ENCODE peak calls at places on chromosomes 6 and 20, in eight cellular contexts. A is activated CD4-positive, alpha-beta T cell treated with anti-CD3 and anti-CD28 coated beads, Interleukin-2, amount 50 U/mL, for 24 hours; B is activated naive CD4-positive, alpha-beta T cell treated with anti-CD3 and anti-CD28 coated beads, Interleukin-2, amount 50 U/mL, for 16 hours; D is CD4-positive, alpha-beta T cell; L is left colon; W is M059J; T is adrenal gland; G is pancreas. H is an unnamed sample.

GRCh38 chr6:90478278-90478677 is 108.6 kb downstream of the MAP3K7 start:
- DNase-seq in B (peak), L (no peak), D (no peak), W (no peak), G (no peak), T (no peak), A (no peak), H (no peak)

GRCh38 chr20:38728911-38729642 is 4.8 kb downstream of the SLC32A1 start:
- DNase-seq in G (no peak), A (no peak), L (no peak), B (peak), T (no peak), W (no peak), D (no peak), H (no peak)

GRCh38 chr6:470051-470900 is 78.7 kb downstream of the IRF4 start:
- DNase-seq in L (no peak), T (no peak), G (no peak), D (no peak), B (no peak), A (no peak), W (no peak), H (no peak)

GRCh38 chr6:31464252-31465184 is 33.4 kb upstream of the MICB start:
- DNase-seq in G (no peak), A (no peak), L (no peak), B (no peak), T (no peak), D (no peak), W (no peak), H (no peak)

GRCh38 chr20:24648481-24648880 is 179.1 kb downstream of the SYNDIG1 start:
- DNase-seq in T (no peak), L (no peak), A (no peak), G (no peak), W (no peak), B (no peak), D (no peak), H (no peak)

GRCh38 chr6:55916188-55916587 is 40.8 kb upstream of the BMP5 start:
- DNase-seq in T (no peak), L (no peak), A (no peak), W (peak), B (no peak), G (no peak), D (no peak), H (no peak)

GRCh38 chr20:3477861-3478544 is 7.2 kb downstream of the ATRN start:
- DNase-seq in G (no peak), A (no peak), B (no peak), D (no peak), L (no peak), W (no peak), T (no peak), H (no peak)

GRCh38 chr6:166932616-166933015 is 23.7 kb downstream of the RNASET2 start:
- DNase-seq in A (no peak), L (no peak), G (no peak), D (no peak), W (no peak), B (no peak), T (no peak), H (no peak)

GRCh38 chr6:82385546-82385945 is 21.9 kb downstream of the TPBG start:
- DNase-seq in A (no peak), W (no peak), T (no peak), G (no peak), B (no peak), D (no peak), L (no peak), H (no peak)

GRCh38 chr6:7119272-7119801 is 11.6 kb downstream of the RREB1 start:
- DNase-seq in A (no peak), B (no peak), G (no peak), W (no peak), D (no peak), T (no peak), L (no peak), H (no peak)

GRCh38 chr20:24574307-24574706 is 104.9 kb downstream of the SYNDIG1 start:
- DNase-seq in W (no peak), G (no peak), B (no peak), A (no peak), D (no peak), L (no peak), T (no peak), H (no peak)

GRCh38 chr20:46063151-46063550 is 26.6 kb downstream of the NCOA5 start:
- DNase-seq in L (no peak), T (no peak), A (no peak), D (no peak), B (no peak), W (no peak), G (no peak), H (no peak)

GRCh38 chr6:153301602-153302001 is 170.5 kb upstream of the RGS17 start:
- DNase-seq in W (no peak), B (no peak), D (no peak), A (no peak), L (no peak), G (no peak), T (no peak), H (no peak)

GRCh38 chr6:156174026-156174880 is 602.9 kb upstream of the ARID1B start:
- DNase-seq in W (peak), B (no peak), L (no peak), D (no peak), G (no peak), A (no peak), T (no peak), H (no peak)

GRCh38 chr6:73586416-73586974 is 65.7 kb upstream of the EEF1A1 start:
- DNase-seq in B (no peak), W (peak), A (no peak), L (no peak), G (no peak), D (no peak), T (peak), H (no peak)

H was measured in epithelial cell of prostate.